ENCODE peak calls at places on chromosome 1, in nine cellular contexts. H, D, A, Y, T, O, B, V and N are unnamed samples.

GRCh38 chr1:64363116-64363515 is 106.8 kb upstream of the CACHD1 start:
- DNase-seq in A (no peak), O (no peak), D (no peak), H (no peak), V (no peak), B (no peak), T (no peak), Y (no peak), N (no peak)

GRCh38 chr1:188117436-188117835 is 1288.7 kb downstream of the PLA2G4A start:
- DNase-seq in T (no peak), O (no peak), D (no peak), H (no peak), Y (no peak), B (no peak), A (no peak), V (no peak), N (no peak)

GRCh38 chr1:211789641-211790464 is 40.7 kb downstream of the LPGAT1 start:
- DNase-seq in T (no peak), B (no peak), Y (no peak), H (no peak), O (no peak), D (no peak), V (no peak), A (no peak), N (no peak)

GRCh38 chr1:108200627-108201106 is 524 bp upstream of the SLC25A24 start:
- DNase-seq in B (no peak), T (peak; percentile 65), Y (peak; percentile 66), O (no peak), H (peak; percentile 50), D (peak; percentile 38), A (no peak), V (peak; percentile 70), N (peak; percentile 44)

GRCh38 chr1:64282353-64282752 is 78.9 kb downstream of the UBE2U start:
- DNase-seq in O (no peak), T (no peak), V (no peak), B (no peak), D (no peak), Y (no peak), A (no peak), H (no peak), N (peak; percentile 43)

GRCh38 chr1:157628773-157629172 is 30.9 kb upstream of the FCRL4 start:
- DNase-seq in D (no peak), V (no peak), O (no peak), H (no peak), T (no peak), Y (no peak), B (no peak), A (no peak), N (no peak)

GRCh38 chr1:192024881-192025280 is 133.4 kb upstream of the RGS18 start:
- DNase-seq in B (no peak), O (no peak), A (no peak), H (no peak), T (no peak), D (no peak), Y (no peak), V (no peak), N (no peak)

GRCh38 chr1:241645199-241645598 is 5.0 kb upstream of the CHML start:
- DNase-seq in Y (no peak), H (no peak), B (no peak), T (no peak), A (no peak), O (no peak), D (no peak), V (no peak), N (no peak)

GRCh38 chr1:117060441-117061317 is 553 bp downstream of the TTF2 start:
- DNase-seq in V (no peak), O (no peak), A (no peak), D (no peak), H (peak; percentile 34), Y (peak; percentile 40), B (no peak), T (peak; percentile 50), N (peak; percentile 69)

GRCh38 chr1:198234511-198235251 is 77.9 kb downstream of the NEK7 start:
- DNase-seq in D (no peak), V (no peak), B (no peak), Y (peak; percentile 66), A (no peak), O (no peak), H (no peak), T (no peak), N (no peak)

GRCh38 chr1:235893840-235894239 is 27.1 kb upstream of the LYST start:
- DNase-seq in A (no peak), D (no peak), B (no peak), Y (no peak), H (peak; percentile 37), O (no peak), T (no peak), V (no peak), N (no peak)

GRCh38 chr1:98427664-98428063 is 233.9 kb upstream of the SNX7 start:
- DNase-seq in V (no peak), Y (no peak), H (no peak), B (no peak), O (no peak), A (no peak), D (no peak), T (no peak), N (no peak)

DNA sequence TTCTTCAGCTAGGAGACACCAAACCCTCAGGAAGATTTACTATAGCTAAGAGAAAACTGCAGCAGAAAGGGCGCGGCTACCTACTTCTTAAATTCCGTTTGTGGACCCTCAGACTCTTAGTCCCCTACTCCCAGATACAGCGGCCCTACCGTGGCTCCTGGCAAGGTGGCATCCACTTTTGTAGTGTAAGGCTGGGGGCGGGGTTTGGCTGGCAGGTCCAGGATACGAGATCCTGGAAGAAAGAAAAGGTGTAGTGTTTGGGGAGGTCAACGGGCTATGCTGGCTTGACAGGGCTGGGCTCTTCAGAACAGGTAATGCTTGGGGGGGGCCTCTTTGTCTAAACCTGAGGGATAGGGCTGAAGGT is 280 bp downstream of the CREB3L4 start:
- DNase-seq in V (peak; percentile 69), T (peak; percentile 58), O (no peak), A (no peak), Y (no peak), H (peak; percentile 70), D (peak; percentile 87), B (no peak), N (no peak)
- TF ChIP-seq POLR2A in V (peak; percentile 6), T (no peak), O (no peak), A (no peak), Y (no peak), H (no peak), D (no peak), B (no peak), N (no peak)

DNA sequence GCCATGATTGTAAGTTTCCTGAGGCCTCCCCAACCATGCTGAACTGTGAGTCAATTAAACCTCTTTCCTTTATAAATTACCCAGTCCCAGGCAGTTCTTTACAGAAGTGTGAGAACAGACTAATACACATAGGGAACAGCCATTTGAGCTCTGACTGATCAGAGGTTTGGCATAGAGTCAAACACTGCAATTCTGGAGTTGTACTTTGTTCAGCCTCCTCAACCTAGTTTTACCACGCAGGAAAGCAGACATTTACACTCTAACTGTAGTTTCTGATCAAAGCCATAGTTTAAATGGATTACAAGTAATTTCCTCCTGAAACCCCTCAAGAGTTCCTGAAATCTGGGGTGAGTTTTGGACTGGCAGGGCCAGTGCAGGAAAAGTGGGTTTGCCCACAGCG is 218.2 kb downstream of the TNR start:
- DNase-seq in O (no peak), B (no peak), Y (no peak), D (no peak), V (no peak), A (no peak), T (no peak), H (no peak), N (no peak)
- TF ChIP-seq POLR2A in O (no peak), B (no peak), Y (no peak), D (no peak), V (no peak), A (no peak), T (no peak), H (no peak), N (no peak)

GRCh38 chr1:62259551-62259950 is 59.7 kb downstream of the KANK4 start:
- DNase-seq in T (no peak), D (no peak), Y (no peak), O (no peak), V (no peak), H (no peak), B (no peak), A (no peak), N (no peak)

GRCh38 chr1:62266217-62266616 is 53.0 kb downstream of the KANK4 start:
- DNase-seq in A (no peak), Y (no peak), O (no peak), D (no peak), T (no peak), B (no peak), V (no peak), H (no peak), N (no peak)

GRCh38 chr1:62268315-62268714 is 50.9 kb downstream of the KANK4 start:
- DNase-seq in T (no peak), Y (no peak), D (no peak), V (no peak), O (no peak), B (no peak), H (no peak), A (no peak), N (no peak)

GRCh38 chr1:62263006-62263812 is 56.0 kb downstream of the KANK4 start:
- DNase-seq in A (no peak), O (no peak), H (no peak), B (no peak), D (no peak), V (no peak), Y (no peak), T (no peak), N (no peak)

DNA sequence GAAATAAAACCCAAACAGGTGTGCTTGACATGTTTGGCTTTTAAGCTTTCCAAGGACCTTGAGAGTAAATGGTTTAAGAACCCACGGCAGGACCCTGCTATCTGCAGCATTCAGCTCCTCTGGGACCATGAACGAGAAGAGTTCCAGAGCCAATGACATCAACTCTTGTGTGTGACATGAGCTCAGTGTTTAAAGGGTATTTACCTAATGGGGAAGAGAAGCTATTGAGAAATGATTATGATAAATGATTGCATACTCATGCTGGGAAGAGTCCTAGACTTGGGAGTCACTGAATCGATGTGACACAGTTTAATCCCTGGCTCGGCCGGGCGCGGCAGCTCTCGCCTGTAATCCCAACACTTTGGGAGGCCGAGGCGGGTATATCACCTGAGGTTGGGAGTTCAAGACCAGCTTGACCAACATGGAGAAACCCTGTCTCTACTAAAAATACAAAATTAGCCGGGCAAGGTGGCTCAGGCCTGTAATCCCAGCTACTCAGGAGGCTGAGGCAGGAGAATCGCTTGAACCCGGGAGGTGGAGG is 55.4 kb downstream of the KANK4 start:
- DNase-seq in Y (no peak), B (no peak), T (no peak), H (no peak), D (no peak), V (no peak), O (no peak), A (no peak), N (no peak)
- TF ChIP-seq POLR2A in Y (no peak), B (no peak), T (no peak), H (no peak), D (no peak), V (no peak), O (no peak), A (no peak), N (no peak)

GRCh38 chr1:246537441-246537840 is 28.6 kb downstream of the TFB2M start:
- DNase-seq in H (no peak), Y (no peak), B (no peak), T (no peak), A (no peak), O (no peak), V (no peak), D (no peak), N (no peak)
- TF ChIP-seq POLR2A in H (no peak), Y (no peak), B (no peak), T (no peak), A (no peak), O (no peak), V (no peak), D (no peak), N (no peak)